ENCODE peak calls at places on chromosomes 3 and 15, in nine cellular contexts. B, L, H, C, T, S, Z, W and G are unnamed samples.

GRCh38 chr3:50267280-50267913 is 1.6 kb upstream of the SEMA3B start:
- DNase-seq in B (no peak), L (no peak), H (peak; percentile 84), C (peak; percentile 54), T (no peak), S (no peak), Z (peak; percentile 80), W (no peak), G (peak; percentile 44)

GRCh38 chr15:66253296-66253642 is 281 bp downstream of the MEGF11 start:
- DNase-seq in B (no peak), L (no peak), H (no peak), C (no peak), T (peak; percentile 1), S (no peak), Z (no peak), W (no peak), G (no peak)

GRCh38 chr15:100926258-100926657 is 7.1 kb downstream of the LRRK1 start:
- DNase-seq in B (no peak), L (no peak), H (no peak), C (no peak), T (no peak), S (no peak), Z (no peak), W (no peak), G (no peak)

GRCh38 chr15:58457466-58457965 is 25.7 kb downstream of the LIPC start:
- DNase-seq in B (no peak), L (peak; percentile 68), H (no peak), C (peak; percentile 33), T (peak; percentile 83), S (peak; percentile 80), Z (no peak), W (peak; percentile 79), G (peak; percentile 95)

GRCh38 chr15:78950906-78951840 is 6.3 kb upstream of the CTSH start:
- DNase-seq in B (no peak), L (no peak), H (no peak), C (peak; percentile 69), T (peak; percentile 27), S (peak; percentile 55), Z (no peak), W (peak; percentile 67), G (peak; percentile 35)

GRCh38 chr15:31264534-31265089 is 62.0 kb upstream of the KLF13 start:
- DNase-seq in B (no peak), L (no peak), H (no peak), C (no peak), T (no peak), S (no peak), Z (no peak), W (no peak), G (no peak)

GRCh38 chr3:120450914-120451669 is at the start of gene FSTL1:
- DNase-seq in B (no peak), L (no peak), H (peak; percentile 91), C (peak; percentile 82), T (peak; percentile 82), S (peak; percentile 68), Z (no peak), W (no peak), G (peak; percentile 67)

GRCh38 chr3:148997623-148998022 is 6.3 kb downstream of the GYG1 start:
- DNase-seq in B (no peak), L (no peak), H (no peak), C (no peak), T (no peak), S (no peak), Z (no peak), W (no peak), G (no peak)

GRCh38 chr3:197256836-197257444 is 41.5 kb downstream of the DLG1 start:
- DNase-seq in B (peak; percentile 43), L (peak; percentile 15), H (no peak), C (peak; percentile 73), T (peak; percentile 74), S (peak; percentile 73), Z (no peak), W (peak; percentile 56), G (peak; percentile 68)

GRCh38 chr15:50542051-50542450 is 4.4 kb downstream of the USP50 start:
- DNase-seq in B (no peak), L (peak; percentile 87), H (no peak), C (peak; percentile 68), T (no peak), S (peak; percentile 67), Z (no peak), W (no peak), G (peak; percentile 76)

GRCh38 chr3:45992820-45993219 is 2.8 kb downstream of the FYCO1 start:
- DNase-seq in B (no peak), L (peak; percentile 85), H (no peak), C (peak; percentile 66), T (peak; percentile 92), S (no peak), Z (no peak), W (no peak), G (peak; percentile 27)

GRCh38 chr3:16961621-16962205 is 77.0 kb downstream of the PLCL2 start:
- DNase-seq in B (no peak), L (no peak), H (no peak), C (no peak), T (no peak), S (no peak), Z (no peak), W (no peak), G (no peak)
- H3K4me3 ChIP-seq in B (no peak overlapping the region), L (no peak overlapping the region), H (no peak overlapping the region), C (no peak overlapping the region), T (no peak overlapping the region), S (no peak overlapping the region), Z (no peak overlapping the region), W (no peak overlapping the region), G (no peak overlapping the region)

GRCh38 chr3:43695863-43696262 is 5.1 kb downstream of the ABHD5 start:
- DNase-seq in B (no peak), L (no peak), H (no peak), C (no peak), T (no peak), S (no peak), Z (no peak), W (no peak), G (no peak)

GRCh38 chr3:43696881-43697280 is 6.1 kb downstream of the ABHD5 start:
- DNase-seq in B (no peak), L (no peak), H (no peak), C (no peak), T (no peak), S (no peak), Z (no peak), W (no peak), G (no peak)

GRCh38 chr3:43704697-43705096 is 14.0 kb downstream of the ABHD5 start:
- DNase-seq in B (no peak), L (no peak), H (no peak), C (peak; percentile 23), T (no peak), S (peak; percentile 45), Z (no peak), W (no peak), G (no peak)

GRCh38 chr3:43695443-43695842 is 4.7 kb downstream of the ABHD5 start:
- DNase-seq in B (no peak), L (peak; percentile 30), H (no peak), C (peak; percentile 86), T (peak; percentile 48), S (peak; percentile 94), Z (no peak), W (peak; percentile 73), G (peak; percentile 93)

DNA sequence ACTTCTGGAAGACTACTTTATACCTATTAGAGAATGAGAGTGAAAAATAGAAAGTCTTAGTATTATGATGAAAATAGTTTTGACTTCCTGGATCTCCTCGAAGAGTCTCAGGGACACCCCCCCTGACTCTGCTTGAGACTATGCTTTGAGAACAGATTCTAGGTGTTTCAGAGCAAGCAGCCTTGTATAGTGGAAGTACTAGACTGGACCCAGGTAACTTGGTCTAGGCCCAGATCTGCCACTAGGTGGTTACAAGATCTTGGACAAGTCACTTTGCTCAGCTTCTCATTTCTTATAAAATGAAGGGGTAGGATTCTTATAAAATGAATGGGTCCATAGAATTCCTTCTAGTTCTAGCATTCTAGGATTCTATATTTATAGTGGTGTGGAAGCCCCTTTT is 9.1 kb downstream of the ABHD5 start:
- DNase-seq in B (no peak), L (no peak), H (no peak), C (peak; percentile 20), T (peak; percentile 23), S (no peak), Z (no peak), W (no peak), G (no peak)
- TF ChIP-seq CTCF in B (peak; percentile 21), L (peak; percentile 22), H (no peak), C (peak; percentile 35), T (peak; percentile 39), S (peak; percentile 19), Z (peak; percentile 15), W (peak; percentile 48), G (peak; percentile 37)

GRCh38 chr15:92809880-92810361 is 90.2 kb upstream of the CHD2 start:
- DNase-seq in B (peak; percentile 34), L (no peak), H (peak; percentile 80), C (peak; percentile 60), T (peak; percentile 63), S (peak; percentile 61), Z (no peak), W (no peak), G (peak; percentile 70)

GRCh38 chr15:92813440-92813839 is 86.7 kb upstream of the CHD2 start:
- DNase-seq in B (no peak), L (no peak), H (no peak), C (no peak), T (no peak), S (no peak), Z (no peak), W (no peak), G (no peak)

GRCh38 chr15:92812271-92812670 is 87.9 kb upstream of the CHD2 start:
- DNase-seq in B (no peak), L (no peak), H (no peak), C (no peak), T (no peak), S (no peak), Z (no peak), W (no peak), G (no peak)

GRCh38 chr15:92810418-92811138 is 89.5 kb upstream of the CHD2 start:
- DNase-seq in B (peak; percentile 55), L (no peak), H (peak; percentile 84), C (peak; percentile 88), T (peak; percentile 83), S (peak; percentile 85), Z (peak; percentile 91), W (peak; percentile 70), G (peak; percentile 74)

DNA sequence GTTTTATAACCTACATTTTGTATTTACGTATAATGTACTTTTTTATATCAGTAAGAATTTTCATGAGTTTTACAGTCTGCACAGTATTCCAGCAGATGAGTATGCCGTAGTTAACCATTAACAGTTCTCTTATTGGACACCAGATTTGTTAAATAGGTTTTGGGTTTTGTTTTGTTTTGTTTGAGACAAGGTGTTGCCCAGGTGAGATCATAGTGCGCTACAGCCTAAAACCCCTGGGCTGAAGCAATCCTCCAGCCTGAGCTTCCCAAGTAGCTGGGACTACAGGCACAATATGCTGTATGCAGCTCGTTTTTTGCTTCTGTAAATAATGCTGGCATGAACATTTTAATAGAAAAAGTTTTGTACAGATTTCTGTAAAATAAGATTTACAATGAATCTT is 88.6 kb upstream of the CHD2 start:
- DNase-seq in B (no peak), L (no peak), H (no peak), C (no peak), T (peak; percentile 14), S (no peak), Z (no peak), W (peak; percentile 66), G (no peak)
- H3K4me3 ChIP-seq in B (peak overlapping the region; percentile 66), L (no peak overlapping the region), H (no peak overlapping the region), C (no peak overlapping the region), T (peak overlapping the region; percentile 48), S (peak overlapping the region; percentile 78), Z (peak overlapping the region; percentile 67), W (peak overlapping the region; percentile 51), G (peak overlapping the region; percentile 62)

DNA sequence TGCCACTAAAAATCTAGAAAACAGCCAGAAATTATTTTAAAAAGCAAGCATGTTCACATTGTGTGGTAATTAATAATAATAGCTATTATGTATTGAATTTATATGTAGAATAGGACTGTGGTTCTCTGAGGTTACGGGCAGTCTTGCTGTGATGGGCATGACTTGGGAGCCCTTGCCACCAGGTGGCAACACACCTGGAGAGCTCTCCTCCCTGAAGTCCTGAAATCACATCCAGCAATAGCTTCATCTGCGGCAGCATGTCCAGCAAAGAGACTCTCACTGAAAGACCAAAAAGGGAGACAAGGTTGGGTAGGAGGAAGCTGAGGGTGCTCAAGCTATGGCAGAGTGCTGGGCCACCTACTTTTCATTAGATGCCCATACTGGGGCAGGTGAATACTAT is 206.8 kb upstream of the IL12A start:
- DNase-seq in B (no peak), L (no peak), H (no peak), C (no peak), T (no peak), S (no peak), Z (no peak), W (no peak), G (no peak)
- TF ChIP-seq CTCF in B (no peak), L (no peak), H (no peak), C (no peak), T (no peak), S (no peak), Z (no peak), W (peak; percentile 56), G (no peak)